ENCODE peak calls at places on chromosomes 7 and 10, in seven cellular contexts. One of them, this sample, is unnamed.

GRCh38 chr10:27019827-27020226 is 80.5 kb downstream of the ANKRD26 start:
- DNase-seq in fibroblast of lung: no peak
- DNase-seq in Peyer's patch: no peak
- DNase-seq in keratinocyte: no peak
- DNase-seq in suprapubic skin: no peak
- DNase-seq in progenitor cell of endocrine pancreas: no peak
- DNase-seq in lower lobe of right lung: no peak
- DNase-seq in this sample: no peak

GRCh38 chr10:102597131-102597891 is 47.0 kb upstream of the TRIM8 start:
- DNase-seq in fibroblast of lung: no peak
- DNase-seq in Peyer's patch: no peak
- DNase-seq in keratinocyte: no peak
- DNase-seq in suprapubic skin: no peak
- DNase-seq in progenitor cell of endocrine pancreas: no peak
- DNase-seq in lower lobe of right lung: no peak
- DNase-seq in this sample: no peak

GRCh38 chr10:78405781-78406180 is 372.1 kb downstream of the RPS24 start:
- DNase-seq in fibroblast of lung: no peak
- DNase-seq in Peyer's patch: no peak
- DNase-seq in keratinocyte: no peak
- DNase-seq in suprapubic skin: no peak
- DNase-seq in progenitor cell of endocrine pancreas: no peak
- DNase-seq in lower lobe of right lung: no peak
- DNase-seq in this sample: no peak

GRCh38 chr7:163298-163695 is 29.1 kb upstream of the FAM20C start:
- DNase-seq in fibroblast of lung: no peak
- DNase-seq in Peyer's patch: no peak
- DNase-seq in keratinocyte: no peak
- DNase-seq in suprapubic skin: peak
- DNase-seq in progenitor cell of endocrine pancreas: no peak
- DNase-seq in lower lobe of right lung: peak
- DNase-seq in this sample: peak

GRCh38 chr7:97004931-97005763 is at the start of gene DLX6:
- DNase-seq in fibroblast of lung: peak
- DNase-seq in Peyer's patch: no peak
- DNase-seq in keratinocyte: peak
- DNase-seq in suprapubic skin: no peak
- DNase-seq in progenitor cell of endocrine pancreas: no peak
- DNase-seq in lower lobe of right lung: no peak
- DNase-seq in this sample: peak

GRCh38 chr7:16556359-16556758 is 29.7 kb downstream of the LRRC72 start:
- DNase-seq in fibroblast of lung: no peak
- DNase-seq in Peyer's patch: no peak
- DNase-seq in keratinocyte: no peak
- DNase-seq in suprapubic skin: no peak
- DNase-seq in progenitor cell of endocrine pancreas: no peak
- DNase-seq in lower lobe of right lung: no peak
- DNase-seq in this sample: no peak

GRCh38 chr7:134935701-134936100 is 50.6 kb upstream of the AGBL3 start:
- DNase-seq in fibroblast of lung: no peak
- DNase-seq in Peyer's patch: no peak
- DNase-seq in keratinocyte: no peak
- DNase-seq in suprapubic skin: no peak
- DNase-seq in progenitor cell of endocrine pancreas: no peak
- DNase-seq in lower lobe of right lung: no peak
- DNase-seq in this sample: no peak

GRCh38 chr7:131607291-131608111 is 51.1 kb upstream of the PODXL start:
- DNase-seq in fibroblast of lung: no peak
- DNase-seq in Peyer's patch: no peak
- DNase-seq in keratinocyte: no peak
- DNase-seq in suprapubic skin: no peak
- DNase-seq in progenitor cell of endocrine pancreas: no peak
- DNase-seq in lower lobe of right lung: no peak
- DNase-seq in this sample: no peak

GRCh38 chr7:43785425-43785824 is 26.9 kb downstream of the BLVRA start:
- DNase-seq in fibroblast of lung: peak
- DNase-seq in Peyer's patch: no peak
- DNase-seq in keratinocyte: no peak
- DNase-seq in suprapubic skin: no peak
- DNase-seq in progenitor cell of endocrine pancreas: no peak
- DNase-seq in lower lobe of right lung: no peak
- DNase-seq in this sample: no peak

GRCh38 chr10:6080417-6080973 is 8.3 kb upstream of the RBM17 start:
- DNase-seq in fibroblast of lung: no peak
- DNase-seq in Peyer's patch: no peak
- DNase-seq in keratinocyte: no peak
- DNase-seq in suprapubic skin: no peak
- DNase-seq in progenitor cell of endocrine pancreas: no peak
- DNase-seq in lower lobe of right lung: no peak
- DNase-seq in this sample: no peak

GRCh38 chr10:130559213-130559944 is 423.2 kb downstream of the GLRX3 start:
- DNase-seq in fibroblast of lung: no peak
- DNase-seq in Peyer's patch: no peak
- DNase-seq in keratinocyte: no peak
- DNase-seq in suprapubic skin: no peak
- DNase-seq in progenitor cell of endocrine pancreas: no peak
- DNase-seq in lower lobe of right lung: no peak
- DNase-seq in this sample: no peak

GRCh38 chr7:26192485-26193087 is 8.0 kb downstream of the HNRNPA2B1 start:
- DNase-seq in fibroblast of lung: no peak
- DNase-seq in Peyer's patch: no peak
- DNase-seq in keratinocyte: no peak
- DNase-seq in suprapubic skin: no peak
- DNase-seq in progenitor cell of endocrine pancreas: no peak
- DNase-seq in lower lobe of right lung: no peak
- DNase-seq in this sample: no peak

GRCh38 chr7:13042605-13043236 is 355.3 kb downstream of the ARL4A start:
- DNase-seq in fibroblast of lung: no peak
- DNase-seq in Peyer's patch: no peak
- DNase-seq in keratinocyte: no peak
- DNase-seq in suprapubic skin: no peak
- DNase-seq in progenitor cell of endocrine pancreas: no peak
- DNase-seq in lower lobe of right lung: no peak
- DNase-seq in this sample: no peak

GRCh38 chr7:106165328-106165727 is 53.2 kb upstream of the SYPL1 start:
- DNase-seq in fibroblast of lung: peak
- DNase-seq in Peyer's patch: no peak
- DNase-seq in keratinocyte: no peak
- DNase-seq in suprapubic skin: no peak
- DNase-seq in progenitor cell of endocrine pancreas: no peak
- DNase-seq in lower lobe of right lung: no peak
- DNase-seq in this sample: no peak

GRCh38 chr10:102578782-102579181 is 65.5 kb upstream of the TRIM8 start:
- DNase-seq in fibroblast of lung: no peak
- DNase-seq in Peyer's patch: no peak
- DNase-seq in keratinocyte: no peak
- DNase-seq in suprapubic skin: no peak
- DNase-seq in progenitor cell of endocrine pancreas: no peak
- DNase-seq in lower lobe of right lung: no peak
- DNase-seq in this sample: no peak

GRCh38 chr7:108403597-108404217 is 52.5 kb downstream of the NRCAM start:
- DNase-seq in fibroblast of lung: no peak
- DNase-seq in Peyer's patch: no peak
- DNase-seq in keratinocyte: no peak
- DNase-seq in suprapubic skin: no peak
- DNase-seq in progenitor cell of endocrine pancreas: no peak
- DNase-seq in lower lobe of right lung: no peak
- DNase-seq in this sample: no peak

GRCh38 chr10:128664729-128665128 is 538.5 kb upstream of the MKI67 start:
- DNase-seq in fibroblast of lung: no peak
- DNase-seq in Peyer's patch: no peak
- DNase-seq in keratinocyte: no peak
- DNase-seq in suprapubic skin: no peak
- DNase-seq in progenitor cell of endocrine pancreas: no peak
- DNase-seq in lower lobe of right lung: no peak
- DNase-seq in this sample: no peak

GRCh38 chr10:12807982-12808613 is 193.4 kb downstream of the CCDC3 start:
- DNase-seq in fibroblast of lung: no peak
- DNase-seq in Peyer's patch: no peak
- DNase-seq in keratinocyte: no peak
- DNase-seq in suprapubic skin: no peak
- DNase-seq in progenitor cell of endocrine pancreas: no peak
- DNase-seq in lower lobe of right lung: no peak
- DNase-seq in this sample: peak

GRCh38 chr10:110850990-110851389 is 20.7 kb upstream of the PDCD4 start:
- DNase-seq in fibroblast of lung: no peak
- DNase-seq in Peyer's patch: peak
- DNase-seq in keratinocyte: no peak
- DNase-seq in suprapubic skin: no peak
- DNase-seq in progenitor cell of endocrine pancreas: no peak
- DNase-seq in lower lobe of right lung: no peak
- DNase-seq in this sample: no peak

GRCh38 chr10:112663181-112663879 is 216.3 kb downstream of the VTI1A start:
- DNase-seq in fibroblast of lung: peak
- DNase-seq in Peyer's patch: no peak
- DNase-seq in keratinocyte: peak
- DNase-seq in suprapubic skin: no peak
- DNase-seq in progenitor cell of endocrine pancreas: no peak
- DNase-seq in lower lobe of right lung: no peak
- DNase-seq in this sample: no peak

GRCh38 chr7:72272479-72272878 is 139.7 kb downstream of the CALN1 start:
- DNase-seq in fibroblast of lung: no peak
- DNase-seq in Peyer's patch: no peak
- DNase-seq in keratinocyte: no peak
- DNase-seq in suprapubic skin: no peak
- DNase-seq in progenitor cell of endocrine pancreas: no peak
- DNase-seq in lower lobe of right lung: no peak
- DNase-seq in this sample: no peak

GRCh38 chr10:14476641-14477407 is 146.1 kb upstream of the FRMD4A start:
- DNase-seq in fibroblast of lung: no peak
- DNase-seq in Peyer's patch: no peak
- DNase-seq in keratinocyte: peak
- DNase-seq in suprapubic skin: no peak
- DNase-seq in progenitor cell of endocrine pancreas: no peak
- DNase-seq in lower lobe of right lung: no peak
- DNase-seq in this sample: no peak

GRCh38 chr10:46557319-46558140 is 1.1 kb upstream of the GPRIN2 start:
- DNase-seq in fibroblast of lung: no peak
- DNase-seq in Peyer's patch: peak
- DNase-seq in keratinocyte: no peak
- DNase-seq in suprapubic skin: peak
- DNase-seq in progenitor cell of endocrine pancreas: peak
- DNase-seq in lower lobe of right lung: peak
- DNase-seq in this sample: peak

GRCh38 chr7:94145602-94146001 is 141.4 kb upstream of the BET1 start:
- DNase-seq in fibroblast of lung: peak
- DNase-seq in Peyer's patch: no peak
- DNase-seq in keratinocyte: no peak
- DNase-seq in suprapubic skin: no peak
- DNase-seq in progenitor cell of endocrine pancreas: no peak
- DNase-seq in lower lobe of right lung: no peak
- DNase-seq in this sample: no peak

GRCh38 chr7:6398943-6399342 is 48.8 kb downstream of the DAGLB start:
- DNase-seq in fibroblast of lung: no peak
- DNase-seq in Peyer's patch: no peak
- DNase-seq in keratinocyte: peak
- DNase-seq in suprapubic skin: no peak
- DNase-seq in progenitor cell of endocrine pancreas: no peak
- DNase-seq in lower lobe of right lung: peak
- DNase-seq in this sample: no peak

GRCh38 chr7:48365010-48365409 is 193.8 kb downstream of the ABCA13 start:
- DNase-seq in fibroblast of lung: peak
- DNase-seq in Peyer's patch: no peak
- DNase-seq in keratinocyte: no peak
- DNase-seq in suprapubic skin: no peak
- DNase-seq in progenitor cell of endocrine pancreas: no peak
- DNase-seq in lower lobe of right lung: no peak
- DNase-seq in this sample: no peak

GRCh38 chr7:7664344-7664743 is 23.8 kb downstream of the UMAD1 start:
- DNase-seq in fibroblast of lung: no peak
- DNase-seq in Peyer's patch: no peak
- DNase-seq in keratinocyte: no peak
- DNase-seq in suprapubic skin: no peak
- DNase-seq in progenitor cell of endocrine pancreas: no peak
- DNase-seq in lower lobe of right lung: no peak
- DNase-seq in this sample: no peak

GRCh38 chr10:9211228-9211627 is 1156.7 kb downstream of the GATA3 start:
- DNase-seq in fibroblast of lung: peak
- DNase-seq in Peyer's patch: no peak
- DNase-seq in keratinocyte: no peak
- DNase-seq in suprapubic skin: no peak
- DNase-seq in progenitor cell of endocrine pancreas: no peak
- DNase-seq in lower lobe of right lung: no peak
- DNase-seq in this sample: no peak

GRCh38 chr10:28948045-28948444 is 270.7 kb downstream of the BAMBI start:
- DNase-seq in fibroblast of lung: no peak
- DNase-seq in Peyer's patch: no peak
- DNase-seq in keratinocyte: no peak
- DNase-seq in suprapubic skin: no peak
- DNase-seq in progenitor cell of endocrine pancreas: no peak
- DNase-seq in lower lobe of right lung: no peak
- DNase-seq in this sample: no peak

GRCh38 chr7:101885597-101885955 is 68.2 kb downstream of the CUX1 start:
- DNase-seq in fibroblast of lung: no peak
- DNase-seq in Peyer's patch: no peak
- DNase-seq in keratinocyte: no peak
- DNase-seq in suprapubic skin: no peak
- DNase-seq in progenitor cell of endocrine pancreas: no peak
- DNase-seq in lower lobe of right lung: peak
- DNase-seq in this sample: no peak

GRCh38 chr10:52621635-52622079 is 150.9 kb downstream of the MBL2 start:
- DNase-seq in fibroblast of lung: peak
- DNase-seq in Peyer's patch: no peak
- DNase-seq in keratinocyte: no peak
- DNase-seq in suprapubic skin: no peak
- DNase-seq in progenitor cell of endocrine pancreas: no peak
- DNase-seq in lower lobe of right lung: no peak
- DNase-seq in this sample: no peak

GRCh38 chr7:123769371-123769770 is 20.6 kb upstream of the WASL start:
- DNase-seq in fibroblast of lung: peak
- DNase-seq in Peyer's patch: no peak
- DNase-seq in keratinocyte: no peak
- DNase-seq in suprapubic skin: no peak
- DNase-seq in progenitor cell of endocrine pancreas: no peak
- DNase-seq in lower lobe of right lung: no peak
- DNase-seq in this sample: no peak

This sample was measured in colonic mucosa.